ENCODE peak calls at places on chromosomes 5 and 9, in nine cellular contexts. F is left lung, D is heart left ventricle, K is ascending aorta, C is pancreas, J is adrenal gland, W is cardiac muscle cell, O is Peyer's patch, S is PC-3. Y is an unnamed sample. For H3K36me3 and H3K4me1, the result is how much of the 10 kb centered on the place peaks cover.

GRCh38 chr5:79875230-79875629 is 115.8 kb downstream of the MTX3 start:
- DNase-seq in F (no peak), D (peak), S (no peak), K (no peak), W (no peak), C (no peak), O (no peak), J (no peak), Y (no peak)

GRCh38 chr5:54571462-54571861 is 53.9 kb downstream of the SNX18 start:
- DNase-seq in K (no peak), W (no peak), C (no peak), O (no peak), S (no peak), D (no peak), J (no peak), F (no peak), Y (no peak)

GRCh38 chr9:136867480-136867879 is 1.4 kb upstream of the EDF1 start:
- DNase-seq in D (no peak), W (no peak), F (peak), O (peak), K (no peak), C (no peak), S (no peak), J (no peak), Y (no peak)

GRCh38 chr9:20925256-20926046 is 106.0 kb downstream of the HACD4 start:
- DNase-seq in F (no peak), J (no peak), D (no peak), K (no peak), C (no peak), S (no peak), O (no peak), W (no peak), Y (no peak)

GRCh38 chr9:81490605-81491331 is 198.6 kb downstream of the TLE1 start:
- DNase-seq in K (peak), J (no peak), O (no peak), D (no peak), S (peak), C (no peak), F (no peak), W (no peak), Y (no peak)

GRCh38 chr5:57692582-57693487 is 210.2 kb upstream of the ACTBL2 start:
- DNase-seq in O (peak), J (peak), C (peak), K (peak), D (peak), F (peak), W (peak), S (peak), Y (peak)

GRCh38 chr5:143135832-143136551 is 267.5 kb downstream of the NR3C1 start:
- DNase-seq in W (peak), J (no peak), K (no peak), S (no peak), D (no peak), F (no peak), O (no peak), C (no peak), Y (no peak)

GRCh38 chr5:111857633-111858032 is 100.6 kb upstream of the NREP start:
- DNase-seq in J (no peak), F (no peak), C (no peak), K (no peak), S (peak), O (no peak), W (no peak), D (no peak), Y (no peak)

GRCh38 chr9:133982971-133983720 is 9.0 kb downstream of the VAV2 start:
- DNase-seq in C (no peak), J (no peak), W (no peak), F (peak), O (no peak), S (no peak), K (no peak), D (no peak), Y (no peak)

GRCh38 chr9:122135529-122135859 is 24.1 kb downstream of the NDUFA8 start:
- DNase-seq in J (no peak), K (no peak), O (no peak), F (no peak), W (no peak), S (no peak), D (no peak), C (no peak), Y (no peak)

GRCh38 chr5:39273314-39273954 is 54.1 kb upstream of the FYB1 start:
- DNase-seq in O (no peak), K (no peak), F (no peak), C (no peak), S (no peak), W (no peak), D (no peak), J (no peak), Y (no peak)

GRCh38 chr5:103464801-103465484 is 97.6 kb downstream of the NUDT12 start:
- DNase-seq in W (no peak), J (no peak), F (no peak), O (no peak), C (no peak), S (peak), D (no peak), K (no peak), Y (no peak)
- TF ChIP-seq CTCF in W (peak), J (no peak), F (no peak), O (no peak), C (no peak), S (no peak), D (no peak), K (no peak), Y (no peak)

DNA sequence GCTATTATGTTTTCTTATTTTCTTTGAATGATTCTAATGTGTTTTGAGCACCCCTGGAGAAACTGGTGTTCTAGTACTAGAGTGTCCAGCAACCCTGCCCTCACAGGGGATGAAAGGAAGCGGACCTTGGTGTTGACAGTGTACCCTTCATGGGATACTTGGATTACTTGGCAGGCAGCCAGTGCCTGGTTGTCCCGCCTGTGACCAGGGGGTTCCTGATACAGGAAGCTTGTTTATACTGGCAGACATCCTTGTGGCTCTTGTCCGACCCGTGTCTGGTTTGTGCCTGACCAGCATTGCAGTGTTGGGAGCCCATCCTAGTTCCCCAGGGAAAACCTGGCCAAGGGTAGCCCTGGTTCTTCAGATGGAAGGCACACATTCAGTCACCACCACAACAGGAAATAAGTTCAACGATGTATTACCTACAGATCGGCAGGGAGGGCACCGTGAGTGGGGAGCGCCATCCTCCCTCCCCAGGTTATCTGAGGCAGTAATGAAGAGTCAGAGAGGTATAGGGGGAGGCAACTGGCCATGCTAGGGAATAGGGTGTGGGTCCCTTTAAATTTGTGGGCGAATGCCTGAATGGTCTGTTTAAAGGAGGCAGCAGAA is 47.3 kb downstream of the CACNA1B start:
- DNase-seq in O (no peak), F (no peak), W (no peak), K (no peak), J (peak), S (no peak), C (no peak), D (no peak), Y (no peak)
- H3K36me3 ChIP-seq in O (under half), F (under half), W (under half), K (under half), J (under half), S (under half), C (under half), D (under half), Y (under half)

DNA sequence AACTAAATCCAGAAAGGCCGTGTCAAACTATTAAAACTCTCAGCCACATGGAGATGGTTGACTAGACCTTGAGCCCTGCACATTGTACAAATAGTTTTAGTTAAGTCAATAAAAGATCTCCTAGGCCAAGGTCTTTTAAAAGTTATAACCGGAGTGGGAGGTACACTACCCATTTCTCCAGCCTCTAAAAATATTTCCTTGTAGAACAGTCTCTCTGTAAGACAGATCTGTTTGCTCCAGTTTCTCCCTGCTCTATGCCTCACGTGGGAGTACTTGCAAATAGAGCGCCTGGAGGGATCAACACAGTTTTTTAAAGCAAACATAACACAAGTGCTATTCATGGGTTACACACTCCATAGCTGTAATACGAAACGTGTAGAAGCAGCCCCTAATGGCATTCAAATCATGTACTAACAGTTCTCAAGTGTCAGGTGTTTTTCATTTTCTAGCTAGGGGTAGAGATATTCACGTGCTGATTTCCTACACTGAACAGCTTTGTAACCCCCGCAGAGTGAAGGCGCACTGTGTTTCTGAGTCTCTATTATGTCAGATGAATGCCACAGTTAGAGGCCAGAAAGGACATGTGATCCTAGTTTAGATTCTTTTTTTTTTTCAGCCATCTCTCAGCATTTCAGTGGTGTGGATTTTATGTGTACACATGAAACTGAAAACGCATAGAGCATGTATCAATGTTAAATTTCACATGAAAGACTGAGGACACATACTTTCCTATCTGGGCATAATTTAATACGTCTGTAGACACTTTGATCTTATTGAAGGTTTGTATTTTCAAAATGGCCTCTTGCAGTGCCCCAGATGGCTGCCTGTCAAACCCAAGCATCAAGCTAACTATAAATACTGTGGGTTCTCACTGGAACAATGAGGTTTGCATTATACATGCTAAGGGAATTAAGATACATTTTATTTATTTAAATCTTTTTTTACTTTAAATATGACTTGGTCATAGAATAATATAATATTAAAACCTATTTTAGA is 703.2 kb upstream of the GRAMD2B start:
- DNase-seq in K (no peak), F (no peak), W (peak), O (no peak), C (peak), D (no peak), J (no peak), S (no peak), Y (no peak)
- H3K4me1 ChIP-seq in K (under half), F (under half), W (under half), O (under half), C (under half), D (under half), J (under half), S (under half), Y (under half)

DNA sequence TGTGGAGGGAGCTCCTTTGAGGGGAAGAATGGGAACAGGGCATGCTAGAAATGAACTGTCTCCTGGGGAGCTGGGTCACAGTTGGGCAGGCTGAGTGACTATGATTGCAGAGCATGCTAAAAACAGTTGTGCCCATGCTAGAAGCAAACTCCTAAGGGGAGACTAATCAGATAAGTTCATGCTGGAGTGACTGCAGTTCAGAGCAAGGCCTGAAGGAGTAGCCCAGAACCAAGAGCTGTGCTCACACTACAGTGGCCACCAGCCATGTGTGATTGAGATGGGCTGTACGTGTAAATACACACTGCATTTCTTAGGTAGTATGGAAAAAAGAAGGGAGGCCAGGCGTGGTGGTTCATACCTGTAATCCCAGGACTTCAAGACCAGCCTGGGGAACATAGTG is 10.3 kb upstream of the AK1 start:
- DNase-seq in S (no peak), W (peak), K (no peak), C (no peak), O (no peak), J (no peak), D (no peak), F (no peak), Y (no peak)
- TF ChIP-seq CTCF in S (no peak), W (no peak), K (no peak), C (no peak), O (no peak), J (no peak), D (no peak), F (no peak), Y (no peak)

GRCh38 chr5:14383923-14384322 is 197.7 kb upstream of the OTULINL start:
- DNase-seq in S (no peak), D (no peak), K (no peak), C (no peak), W (no peak), F (no peak), O (no peak), J (no peak), Y (no peak)

GRCh38 chr5:14379739-14380497 is 201.7 kb upstream of the OTULINL start:
- DNase-seq in S (no peak), F (no peak), J (no peak), K (no peak), O (no peak), C (no peak), D (no peak), W (no peak), Y (no peak)

GRCh38 chr5:14385022-14385421 is 196.6 kb upstream of the OTULINL start:
- DNase-seq in J (no peak), F (no peak), D (no peak), S (no peak), K (no peak), C (no peak), O (no peak), W (no peak), Y (no peak)

GRCh38 chr5:14376789-14377188 is 204.8 kb upstream of the OTULINL start:
- DNase-seq in S (peak), F (no peak), D (no peak), W (no peak), K (no peak), O (no peak), C (no peak), J (no peak), Y (no peak)

DNA sequence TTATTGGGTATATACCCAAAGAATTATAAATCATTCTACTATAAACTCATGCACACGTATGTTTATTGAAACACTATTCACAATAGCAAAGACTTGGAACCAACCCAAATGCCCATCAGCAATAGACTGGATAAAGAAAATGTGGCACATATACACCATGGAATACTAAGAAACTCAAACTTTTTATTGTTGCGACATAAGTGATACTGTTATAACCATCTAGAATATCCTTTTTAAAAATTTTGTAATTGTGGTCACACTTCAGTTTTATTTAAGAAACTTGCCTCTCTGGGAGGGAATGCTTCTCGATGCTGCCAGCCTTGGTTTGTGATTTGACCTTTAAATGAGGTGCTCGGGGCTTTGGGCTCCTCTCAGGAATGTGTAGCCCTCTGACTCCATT is 200.9 kb upstream of the OTULINL start:
- DNase-seq in O (no peak), K (no peak), W (no peak), J (no peak), F (no peak), S (no peak), D (no peak), C (no peak), Y (no peak)
- H3K36me3 ChIP-seq in O (under half), K (half or more), W (half or more), J (half or more), F (under half), S (half or more), D (half or more), C (under half), Y (under half)

DNA sequence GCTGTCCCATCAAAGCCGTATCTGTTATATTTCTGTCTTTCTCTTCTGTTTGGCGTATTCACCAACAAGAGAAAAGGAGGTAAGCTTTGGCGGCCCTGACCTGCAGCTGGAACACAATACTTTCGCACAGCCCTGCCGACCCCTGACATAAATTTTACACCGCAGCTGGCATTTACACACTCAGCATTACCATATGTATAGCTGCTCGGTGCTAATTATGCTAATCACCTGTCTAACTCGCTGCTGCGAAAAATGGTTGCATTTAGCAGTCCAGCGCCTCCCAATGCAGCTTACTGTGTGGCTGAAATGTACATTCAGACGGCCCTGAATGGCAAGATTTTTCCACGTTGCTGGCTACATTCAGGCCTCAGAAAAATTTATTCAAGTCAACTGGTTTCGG is 20.8 kb downstream of the PTCH1 start:
- DNase-seq in K (no peak), W (no peak), D (no peak), S (no peak), J (no peak), C (no peak), F (no peak), O (no peak), Y (no peak)
- H3K4me1 ChIP-seq in K (under half), W (under half), D (under half), S (under half), J (under half), C (under half), F (under half), O (under half), Y (half or more)

DNA sequence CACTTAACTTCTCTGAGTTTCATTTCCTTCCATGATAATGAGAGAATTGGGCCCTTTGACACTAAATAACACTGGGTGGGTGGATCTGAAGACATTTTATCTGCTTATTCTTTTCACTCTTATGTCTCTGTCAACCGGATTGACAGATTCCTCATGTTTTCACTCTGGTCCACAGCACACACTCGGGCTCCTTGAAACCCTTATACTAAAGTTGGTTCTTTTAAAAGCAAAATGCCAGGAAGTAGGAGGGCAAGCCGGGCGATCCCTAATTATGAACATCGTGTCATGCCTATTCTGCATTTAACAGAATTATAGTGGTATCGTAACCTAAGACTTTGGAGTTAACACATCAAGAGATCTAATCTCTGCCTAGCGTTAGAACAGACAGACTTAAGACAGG is 28.2 kb upstream of the CREBRF start:
- DNase-seq in J (peak), C (no peak), F (no peak), W (no peak), O (peak), K (no peak), D (no peak), S (no peak), Y (no peak)
- TF ChIP-seq CTCF in J (no peak), C (no peak), F (no peak), W (no peak), O (no peak), K (no peak), D (no peak), S (no peak), Y (no peak)

GRCh38 chr5:176528301-176528700 is 8.9 kb downstream of the RNF44 start:
- DNase-seq in W (no peak), O (no peak), K (no peak), S (no peak), C (no peak), J (no peak), F (peak), D (no peak), Y (no peak)
- H3K36me3 ChIP-seq in W (under half), O (under half), K (half or more), S (under half), C (under half), J (under half), F (under half), D (half or more), Y (under half)

DNA sequence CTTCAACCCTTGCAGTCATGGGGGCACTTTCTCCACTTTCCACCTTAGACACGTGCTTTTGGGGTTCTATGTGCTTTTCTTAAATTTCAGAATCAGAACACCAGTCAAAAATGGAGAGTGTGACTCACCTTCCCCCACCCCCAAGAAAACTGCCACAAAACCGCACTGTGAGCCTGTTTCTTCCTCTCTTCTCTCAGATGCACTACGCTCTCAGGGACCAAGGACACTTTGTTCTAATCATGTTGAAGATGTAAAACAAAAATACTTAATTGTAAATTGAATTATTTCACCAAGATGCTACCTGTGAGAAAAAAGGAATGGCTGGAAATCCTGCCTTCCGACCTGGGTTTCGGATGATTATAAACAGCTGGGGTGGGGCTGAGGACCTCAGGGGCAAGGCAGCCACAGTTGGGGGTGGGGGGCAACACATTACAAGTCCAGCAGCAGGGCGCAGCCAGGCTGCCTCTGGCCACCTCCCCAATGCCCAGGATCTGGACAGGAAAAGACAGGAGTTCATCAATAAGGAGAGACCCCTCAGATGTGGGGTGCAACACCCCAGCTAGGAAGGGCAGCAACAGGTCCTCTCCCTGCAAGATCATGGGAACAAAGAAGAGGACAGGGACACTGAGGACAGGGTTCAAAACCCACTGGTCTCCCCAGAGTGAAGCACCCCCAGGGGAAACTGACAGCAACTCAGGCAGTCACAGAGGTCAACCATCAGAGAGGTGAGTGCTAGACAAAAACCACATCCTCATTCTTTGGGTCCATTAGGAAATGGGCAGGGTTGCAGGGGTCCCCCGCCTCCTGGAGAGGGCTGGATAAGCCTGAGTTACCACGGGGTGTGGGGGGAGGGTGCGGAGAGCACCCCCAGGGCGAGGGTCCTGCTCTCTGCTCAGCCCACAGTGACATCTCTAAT is 33.7 kb downstream of the SEMA4D start:
- DNase-seq in W (no peak), F (no peak), O (peak), K (no peak), C (no peak), D (no peak), S (no peak), J (no peak), Y (no peak)
- H3K4me1 ChIP-seq in W (under half), F (half or more), O (under half), K (under half), C (under half), D (half or more), S (under half), J (under half), Y (under half)

Y was measured in tibial nerve.